ENCODE peak calls at places on chromosomes 4 and X, in ten cellular contexts. One of them, this sample, is unnamed.

GRCh38 chrX:39559229-39559628 is 538.5 kb downstream of the BCOR start:
- DNase-seq in NCI-H1092: no peak
- DNase-seq in EL: peak
- DNase-seq in NCI-H510A: no peak
- DNase-seq in fibroblast of mammary gland: peak
- DNase-seq in HCT116: no peak
- DNase-seq in fibroblast of the aortic adventitia: no peak
- DNase-seq in foreskin melanocyte: no peak
- DNase-seq in heart left ventricle: no peak
- DNase-seq in NCI-H2227 treated with DMSO at 0.1 percent for 48 hours: no peak
- DNase-seq in this sample: no peak

GRCh38 chr4:98794565-98795205 is 134.2 kb downstream of the EIF4E start:
- DNase-seq in NCI-H1092: no peak
- DNase-seq in EL: peak
- DNase-seq in NCI-H510A: no peak
- DNase-seq in fibroblast of mammary gland: peak
- DNase-seq in HCT116: no peak
- DNase-seq in fibroblast of the aortic adventitia: peak
- DNase-seq in foreskin melanocyte: no peak
- DNase-seq in heart left ventricle: no peak
- DNase-seq in NCI-H2227 treated with DMSO at 0.1 percent for 48 hours: no peak
- DNase-seq in this sample: no peak

GRCh38 chrX:100512471-100512870 is 72.3 kb upstream of the TNMD start:
- DNase-seq in NCI-H1092: no peak
- DNase-seq in EL: peak
- DNase-seq in NCI-H510A: no peak
- DNase-seq in fibroblast of mammary gland: peak
- DNase-seq in HCT116: peak
- DNase-seq in fibroblast of the aortic adventitia: peak
- DNase-seq in foreskin melanocyte: no peak
- DNase-seq in heart left ventricle: no peak
- DNase-seq in NCI-H2227 treated with DMSO at 0.1 percent for 48 hours: peak
- DNase-seq in this sample: peak

GRCh38 chr4:188439641-188440311 is 300.5 kb downstream of the TRIML1 start:
- DNase-seq in NCI-H1092: peak
- DNase-seq in EL: no peak
- DNase-seq in NCI-H510A: peak
- DNase-seq in fibroblast of mammary gland: peak
- DNase-seq in HCT116: no peak
- DNase-seq in fibroblast of the aortic adventitia: no peak
- DNase-seq in foreskin melanocyte: no peak
- DNase-seq in heart left ventricle: peak
- DNase-seq in NCI-H2227 treated with DMSO at 0.1 percent for 48 hours: no peak
- DNase-seq in this sample: no peak

GRCh38 chrX:87583679-87584078 is 66.1 kb downstream of the KLHL4 start:
- DNase-seq in NCI-H1092: no peak
- DNase-seq in EL: no peak
- DNase-seq in NCI-H510A: no peak
- DNase-seq in fibroblast of mammary gland: peak
- DNase-seq in HCT116: no peak
- DNase-seq in fibroblast of the aortic adventitia: peak
- DNase-seq in foreskin melanocyte: peak
- DNase-seq in heart left ventricle: no peak
- DNase-seq in NCI-H2227 treated with DMSO at 0.1 percent for 48 hours: no peak
- DNase-seq in this sample: no peak

GRCh38 chr4:159484049-159484448 is 381.2 kb downstream of the RAPGEF2 start:
- DNase-seq in NCI-H1092: no peak
- DNase-seq in EL: no peak
- DNase-seq in NCI-H510A: no peak
- DNase-seq in fibroblast of mammary gland: no peak
- DNase-seq in HCT116: no peak
- DNase-seq in fibroblast of the aortic adventitia: no peak
- DNase-seq in foreskin melanocyte: no peak
- DNase-seq in heart left ventricle: no peak
- DNase-seq in NCI-H2227 treated with DMSO at 0.1 percent for 48 hours: no peak
- DNase-seq in this sample: no peak

GRCh38 chrX:2872937-2873336 is 44.2 kb downstream of the GYG2 start:
- DNase-seq in NCI-H1092: no peak
- DNase-seq in EL: no peak
- DNase-seq in NCI-H510A: no peak
- DNase-seq in fibroblast of mammary gland: no peak
- DNase-seq in HCT116: no peak
- DNase-seq in fibroblast of the aortic adventitia: no peak
- DNase-seq in foreskin melanocyte: no peak
- DNase-seq in heart left ventricle: no peak
- DNase-seq in NCI-H2227 treated with DMSO at 0.1 percent for 48 hours: no peak
- DNase-seq in this sample: no peak

GRCh38 chr4:102564399-102564921 is 63.3 kb downstream of the NFKB1 start:
- DNase-seq in NCI-H1092: no peak
- DNase-seq in EL: peak
- DNase-seq in NCI-H510A: no peak
- DNase-seq in fibroblast of mammary gland: peak
- DNase-seq in HCT116: no peak
- DNase-seq in fibroblast of the aortic adventitia: peak
- DNase-seq in foreskin melanocyte: no peak
- DNase-seq in heart left ventricle: no peak
- DNase-seq in NCI-H2227 treated with DMSO at 0.1 percent for 48 hours: no peak
- DNase-seq in this sample: no peak

GRCh38 chr4:7868892-7869471 is 70.7 kb downstream of the AFAP1 start:
- DNase-seq in NCI-H1092: no peak
- DNase-seq in EL: no peak
- DNase-seq in NCI-H510A: no peak
- DNase-seq in fibroblast of mammary gland: no peak
- DNase-seq in HCT116: no peak
- DNase-seq in fibroblast of the aortic adventitia: no peak
- DNase-seq in foreskin melanocyte: no peak
- DNase-seq in heart left ventricle: no peak
- DNase-seq in NCI-H2227 treated with DMSO at 0.1 percent for 48 hours: no peak
- DNase-seq in this sample: no peak

GRCh38 chr4:181140037-181140603 is 1103.1 kb upstream of the TENM3 start:
- DNase-seq in NCI-H1092: no peak
- DNase-seq in EL: no peak
- DNase-seq in NCI-H510A: no peak
- DNase-seq in fibroblast of mammary gland: no peak
- DNase-seq in HCT116: no peak
- DNase-seq in fibroblast of the aortic adventitia: no peak
- DNase-seq in foreskin melanocyte: no peak
- DNase-seq in heart left ventricle: no peak
- DNase-seq in NCI-H2227 treated with DMSO at 0.1 percent for 48 hours: no peak
- DNase-seq in this sample: no peak

GRCh38 chrX:155682834-155683233 is 70.1 kb upstream of the TMLHE start:
- DNase-seq in NCI-H1092: no peak
- DNase-seq in EL: no peak
- DNase-seq in NCI-H510A: no peak
- DNase-seq in fibroblast of mammary gland: no peak
- DNase-seq in HCT116: no peak
- DNase-seq in fibroblast of the aortic adventitia: no peak
- DNase-seq in foreskin melanocyte: no peak
- DNase-seq in heart left ventricle: no peak
- DNase-seq in NCI-H2227 treated with DMSO at 0.1 percent for 48 hours: no peak
- DNase-seq in this sample: no peak

GRCh38 chr4:153432971-153433752 is 33.0 kb upstream of the TMEM131L start:
- DNase-seq in NCI-H1092: peak
- DNase-seq in EL: peak
- DNase-seq in NCI-H510A: no peak
- DNase-seq in fibroblast of mammary gland: peak
- DNase-seq in HCT116: peak
- DNase-seq in fibroblast of the aortic adventitia: peak
- DNase-seq in foreskin melanocyte: peak
- DNase-seq in heart left ventricle: peak
- DNase-seq in NCI-H2227 treated with DMSO at 0.1 percent for 48 hours: no peak
- DNase-seq in this sample: peak

GRCh38 chr4:185031611-185032010 is 13.3 kb downstream of the HELT start:
- DNase-seq in NCI-H1092: no peak
- DNase-seq in EL: no peak
- DNase-seq in NCI-H510A: no peak
- DNase-seq in fibroblast of mammary gland: no peak
- DNase-seq in HCT116: no peak
- DNase-seq in fibroblast of the aortic adventitia: no peak
- DNase-seq in foreskin melanocyte: no peak
- DNase-seq in heart left ventricle: no peak
- DNase-seq in NCI-H2227 treated with DMSO at 0.1 percent for 48 hours: no peak
- DNase-seq in this sample: no peak

GRCh38 chr4:80226091-80226490 is 28.8 kb downstream of the PRDM8 start:
- DNase-seq in NCI-H1092: no peak
- DNase-seq in EL: no peak
- DNase-seq in NCI-H510A: no peak
- DNase-seq in fibroblast of mammary gland: peak
- DNase-seq in HCT116: no peak
- DNase-seq in fibroblast of the aortic adventitia: peak
- DNase-seq in foreskin melanocyte: no peak
- DNase-seq in heart left ventricle: no peak
- DNase-seq in NCI-H2227 treated with DMSO at 0.1 percent for 48 hours: no peak
- DNase-seq in this sample: no peak

GRCh38 chr4:65669008-65669971 is 999 bp downstream of the EPHA5 start:
- DNase-seq in NCI-H1092: no peak
- DNase-seq in EL: peak
- DNase-seq in NCI-H510A: peak
- DNase-seq in fibroblast of mammary gland: peak
- DNase-seq in HCT116: no peak
- DNase-seq in fibroblast of the aortic adventitia: peak
- DNase-seq in foreskin melanocyte: no peak
- DNase-seq in heart left ventricle: no peak
- DNase-seq in NCI-H2227 treated with DMSO at 0.1 percent for 48 hours: no peak
- DNase-seq in this sample: no peak

GRCh38 chr4:171924761-171925376 is 111.7 kb downstream of the GALNTL6 start:
- DNase-seq in NCI-H1092: no peak
- DNase-seq in EL: peak
- DNase-seq in NCI-H510A: no peak
- DNase-seq in fibroblast of mammary gland: no peak
- DNase-seq in HCT116: no peak
- DNase-seq in fibroblast of the aortic adventitia: no peak
- DNase-seq in foreskin melanocyte: no peak
- DNase-seq in heart left ventricle: no peak
- DNase-seq in NCI-H2227 treated with DMSO at 0.1 percent for 48 hours: no peak
- DNase-seq in this sample: no peak

GRCh38 chr4:106238819-106239420 is 77.1 kb downstream of the TBCK start:
- DNase-seq in NCI-H1092: no peak
- DNase-seq in EL: peak
- DNase-seq in NCI-H510A: no peak
- DNase-seq in fibroblast of mammary gland: peak
- DNase-seq in HCT116: peak
- DNase-seq in fibroblast of the aortic adventitia: peak
- DNase-seq in foreskin melanocyte: peak
- DNase-seq in heart left ventricle: no peak
- DNase-seq in NCI-H2227 treated with DMSO at 0.1 percent for 48 hours: peak
- DNase-seq in this sample: peak

GRCh38 chr4:36427696-36428095 is 146.3 kb downstream of the DTHD1 start:
- DNase-seq in NCI-H1092: no peak
- DNase-seq in EL: no peak
- DNase-seq in NCI-H510A: no peak
- DNase-seq in fibroblast of mammary gland: no peak
- DNase-seq in HCT116: no peak
- DNase-seq in fibroblast of the aortic adventitia: no peak
- DNase-seq in foreskin melanocyte: no peak
- DNase-seq in heart left ventricle: no peak
- DNase-seq in NCI-H2227 treated with DMSO at 0.1 percent for 48 hours: no peak
- DNase-seq in this sample: no peak

GRCh38 chrX:47245156-47245555 is 12.3 kb downstream of the USP11 start:
- DNase-seq in NCI-H1092: no peak
- DNase-seq in EL: no peak
- DNase-seq in NCI-H510A: no peak
- DNase-seq in fibroblast of mammary gland: no peak
- DNase-seq in HCT116: no peak
- DNase-seq in fibroblast of the aortic adventitia: no peak
- DNase-seq in foreskin melanocyte: no peak
- DNase-seq in heart left ventricle: no peak
- DNase-seq in NCI-H2227 treated with DMSO at 0.1 percent for 48 hours: no peak
- DNase-seq in this sample: no peak

GRCh38 chrX:119040432-119040831 is 32.4 kb upstream of the CT47C1 start:
- DNase-seq in NCI-H1092: no peak
- DNase-seq in EL: no peak
- DNase-seq in NCI-H510A: no peak
- DNase-seq in fibroblast of mammary gland: peak
- DNase-seq in HCT116: no peak
- DNase-seq in fibroblast of the aortic adventitia: no peak
- DNase-seq in foreskin melanocyte: no peak
- DNase-seq in heart left ventricle: no peak
- DNase-seq in NCI-H2227 treated with DMSO at 0.1 percent for 48 hours: no peak
- DNase-seq in this sample: no peak

GRCh38 chr4:41507292-41507933 is 30.5 kb upstream of the LIMCH1 start:
- DNase-seq in NCI-H1092: no peak
- DNase-seq in EL: peak
- DNase-seq in NCI-H510A: no peak
- DNase-seq in fibroblast of mammary gland: no peak
- DNase-seq in HCT116: no peak
- DNase-seq in fibroblast of the aortic adventitia: peak
- DNase-seq in foreskin melanocyte: no peak
- DNase-seq in heart left ventricle: no peak
- DNase-seq in NCI-H2227 treated with DMSO at 0.1 percent for 48 hours: no peak
- DNase-seq in this sample: peak

GRCh38 chr4:189002475-189002874 is 863.2 kb downstream of the TRIML1 start:
- DNase-seq in NCI-H1092: no peak
- DNase-seq in EL: no peak
- DNase-seq in NCI-H510A: no peak
- DNase-seq in fibroblast of mammary gland: no peak
- DNase-seq in HCT116: no peak
- DNase-seq in fibroblast of the aortic adventitia: no peak
- DNase-seq in foreskin melanocyte: no peak
- DNase-seq in heart left ventricle: no peak
- DNase-seq in NCI-H2227 treated with DMSO at 0.1 percent for 48 hours: no peak
- DNase-seq in this sample: no peak